ENCODE peak calls at places on chromosome 1, in four cellular contexts. A is cardiac muscle cell, O is B cell, R is tibial artery. M is an unnamed sample.

GRCh38 chr1:32769524-32770220 is 47.5 kb downstream of the YARS1 start:
- DNase-seq in A (no peak), O (no peak), R (no peak), M (no peak)

GRCh38 chr1:230568008-230568407 is 74.3 kb upstream of the COG2 start:
- DNase-seq in A (peak; percentile 14), O (no peak), R (no peak), M (peak; percentile 11)

GRCh38 chr1:21672478-21673276 is 3.5 kb upstream of the RAP1GAP start:
- DNase-seq in A (no peak), O (no peak), R (no peak), M (no peak)

GRCh38 chr1:44158871-44159270 is 17.4 kb upstream of the KLF18 start:
- DNase-seq in A (no peak), O (no peak), R (no peak), M (no peak)

GRCh38 chr1:6099787-6100765 is 54.4 kb downstream of the KCNAB2 start:
- DNase-seq in A (no peak), O (no peak), R (no peak), M (no peak)

GRCh38 chr1:201505505-201505893 is 1.4 kb downstream of the CSRP1 start:
- DNase-seq in A (no peak), O (no peak), R (no peak), M (no peak)

GRCh38 chr1:112522621-112523020 is 13.9 kb downstream of the WNT2B start:
- DNase-seq in A (no peak), O (no peak), R (no peak), M (no peak)

GRCh38 chr1:200890818-200891773 is 3.6 kb upstream of the INAVA start:
- DNase-seq in A (peak; percentile 78), O (no peak), R (no peak), M (no peak)

GRCh38 chr1:153680120-153680403 is 1.6 kb downstream of the NPR1 start:
- DNase-seq in A (no peak), O (no peak), R (no peak), M (no peak)

GRCh38 chr1:236127045-236127444 is 15.3 kb upstream of the GPR137B start:
- DNase-seq in A (no peak), O (no peak), R (no peak), M (no peak)
- TF ChIP-seq CTCF in A (no peak), O (no peak), R (no peak), M (no peak)

DNA sequence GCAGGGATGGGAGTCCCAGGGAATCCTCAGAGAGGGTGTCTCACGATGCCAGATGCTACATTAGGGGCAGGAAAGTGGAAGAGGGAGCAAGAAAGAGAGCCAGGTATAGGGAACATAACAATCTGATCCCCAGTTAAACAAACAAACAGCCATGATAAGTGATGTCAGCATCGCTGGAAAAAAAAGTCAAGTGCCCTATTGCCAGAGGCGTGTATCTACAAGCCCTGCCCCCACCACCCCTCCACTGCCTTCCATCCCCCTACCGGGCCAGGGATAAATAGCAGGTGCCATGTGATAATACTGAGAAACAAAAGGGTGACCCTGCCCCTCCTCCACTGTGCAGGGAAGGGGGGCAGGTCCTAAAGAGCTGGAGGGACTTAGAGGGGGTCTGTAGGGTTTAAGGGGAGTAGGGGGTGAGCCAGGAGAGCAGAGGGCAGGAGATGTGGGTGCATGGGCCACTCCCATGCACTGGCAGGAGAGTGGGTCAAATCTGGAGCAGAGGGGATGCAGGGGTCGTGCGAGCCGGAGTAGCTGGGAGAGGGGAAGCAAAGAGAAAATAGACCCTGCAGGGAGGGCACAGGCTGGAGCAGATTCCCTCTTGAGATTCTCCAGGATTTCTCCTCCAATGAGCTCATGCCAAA is 3.4 kb downstream of the SLC26A9 start:
- DNase-seq in A (peak; percentile 63), O (no peak), R (no peak), M (no peak)
- TF ChIP-seq CTCF in A (peak; percentile 9), O (peak; percentile 12), R (no peak), M (no peak)

DNA sequence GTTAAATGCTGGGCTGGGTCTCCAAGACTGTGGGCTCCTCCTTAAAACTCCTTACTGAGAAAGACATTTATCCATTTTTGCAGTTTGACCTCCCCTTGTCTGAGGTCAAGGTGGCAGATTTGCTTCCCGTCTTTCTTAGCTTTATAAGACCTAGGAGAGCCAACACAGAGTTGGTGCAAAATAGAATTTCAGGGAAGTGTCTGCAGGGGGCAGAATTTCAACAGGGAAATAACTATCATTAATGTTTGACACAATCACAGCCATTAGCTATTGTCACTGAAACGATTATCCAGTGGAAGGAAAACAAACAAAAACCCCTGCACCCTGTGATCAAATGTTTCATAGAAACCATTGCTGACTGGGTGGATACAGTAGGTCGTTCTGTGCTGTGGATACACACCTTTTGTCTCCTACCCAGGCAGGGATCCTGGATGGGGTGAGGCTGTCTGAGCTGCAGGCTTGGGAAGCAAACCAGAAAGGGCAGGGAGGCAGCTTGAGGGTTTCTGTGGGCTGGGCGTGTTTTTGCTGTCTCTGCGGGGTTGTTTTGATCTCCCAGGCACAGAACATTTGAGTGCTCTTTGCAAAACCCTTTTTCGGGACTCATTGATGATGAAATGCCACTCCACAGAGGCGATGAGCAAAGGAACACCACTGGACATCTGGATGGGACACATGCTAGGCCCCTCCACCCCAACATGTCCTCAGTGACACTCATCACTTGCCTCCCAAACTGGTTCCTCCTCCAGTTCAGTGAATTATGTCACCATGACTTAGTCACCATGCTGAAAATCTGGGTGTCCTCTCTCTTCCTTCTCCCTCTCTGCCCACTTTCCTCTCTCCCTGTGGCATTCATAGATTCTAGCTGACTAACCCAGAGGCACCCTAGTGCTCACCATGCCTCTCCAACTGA is 94.2 kb upstream of the SERBP1 start:
- DNase-seq in A (no peak), O (no peak), R (no peak), M (no peak)
- TF ChIP-seq CTCF in A (peak; percentile 25), O (no peak), R (no peak), M (no peak)

GRCh38 chr1:2831596-2832212 is 30.2 kb upstream of the TTC34 start:
- DNase-seq in A (no peak), O (no peak), R (no peak), M (no peak)

GRCh38 chr1:2830761-2831425 is 29.4 kb upstream of the TTC34 start:
- DNase-seq in A (no peak), O (no peak), R (no peak), M (no peak)

GRCh38 chr1:2833454-2834145 is 32.1 kb upstream of the TTC34 start:
- DNase-seq in A (no peak), O (no peak), R (no peak), M (no peak)

GRCh38 chr1:2834146-2834475 is 32.6 kb upstream of the TTC34 start:
- DNase-seq in A (no peak), O (no peak), R (no peak), M (no peak)

DNA sequence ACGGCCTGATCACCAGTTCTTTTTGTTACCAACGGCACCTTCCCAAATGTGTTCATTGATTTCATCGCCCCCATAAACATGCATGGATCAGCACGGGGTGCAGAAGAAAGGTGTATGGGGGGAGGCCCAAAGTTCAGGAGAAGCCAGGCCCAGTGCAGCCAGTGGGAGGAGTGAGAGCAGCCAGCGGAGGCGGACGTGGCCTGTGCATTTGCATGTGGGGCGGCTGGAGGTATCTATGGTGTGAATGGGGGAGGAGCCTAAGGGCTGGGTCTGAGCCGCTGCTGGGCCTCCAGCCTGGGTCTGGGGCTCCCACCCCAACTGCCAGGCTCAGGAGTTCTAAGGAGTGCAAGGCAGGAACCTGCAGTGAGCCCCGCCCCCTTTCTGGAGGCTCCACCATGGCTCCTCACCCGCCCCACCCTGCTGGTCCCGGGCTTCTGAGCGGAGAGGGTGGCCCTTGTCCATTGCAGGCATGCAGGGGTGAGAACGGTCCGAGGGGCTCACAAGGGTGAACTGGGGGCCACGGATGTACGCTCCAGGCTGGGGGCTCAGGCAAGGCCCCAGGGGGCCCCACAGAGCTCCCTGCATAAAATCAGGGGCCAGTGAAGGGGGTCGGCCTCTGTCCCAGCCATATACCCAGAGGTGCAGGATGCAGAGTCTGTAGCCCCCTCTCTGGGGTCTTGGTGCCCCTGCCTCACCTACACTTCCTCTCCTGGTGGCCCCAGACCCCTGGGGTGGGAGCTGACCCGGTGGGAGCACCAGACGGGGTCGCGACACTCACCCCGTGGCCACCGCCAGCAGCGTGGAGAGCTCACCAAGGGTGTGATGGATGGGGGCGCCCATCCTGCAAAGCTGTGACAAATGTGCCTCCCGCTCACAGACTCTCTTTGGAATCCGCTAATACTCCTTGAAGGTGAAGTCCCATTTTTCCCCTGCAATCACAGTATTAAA is 31.3 kb upstream of the TTC34 start:
- DNase-seq in A (no peak), O (no peak), R (no peak), M (no peak)
- TF ChIP-seq CTCF in A (no peak), O (no peak), R (no peak), M (no peak)

DNA sequence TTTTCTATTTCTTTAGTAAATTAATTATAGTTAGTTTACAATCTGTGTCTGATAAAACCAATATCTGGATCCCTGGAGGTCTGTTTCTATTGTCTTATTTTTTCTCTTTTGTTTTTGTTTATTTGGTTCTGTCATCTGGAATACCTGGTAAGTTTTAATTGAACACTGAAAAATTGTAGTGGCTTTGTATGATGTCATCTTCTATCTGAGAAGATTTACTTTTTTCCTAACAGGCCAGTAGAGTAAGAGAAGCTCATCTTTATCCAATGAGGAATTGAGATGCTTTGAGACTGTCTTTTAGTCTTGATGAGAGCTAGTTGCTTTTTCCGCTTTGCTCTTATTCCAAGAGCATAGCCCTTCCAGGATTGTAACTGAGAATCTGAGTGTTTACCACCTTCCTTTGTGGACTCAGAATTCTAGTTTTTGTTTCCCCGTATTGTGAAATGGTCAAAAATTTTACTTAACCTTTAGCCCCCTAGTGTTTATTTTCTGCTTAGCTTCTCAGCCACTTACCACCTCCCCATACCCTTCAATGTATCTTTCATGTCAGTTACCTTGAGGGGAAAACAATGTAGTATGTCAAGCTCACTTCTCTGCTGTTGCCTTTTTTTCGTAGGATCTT is 25.0 kb downstream of the PTGFRN start:
- DNase-seq in A (no peak), O (no peak), R (no peak), M (peak; percentile 26)
- TF ChIP-seq CTCF in A (peak; percentile 47), O (no peak), R (no peak), M (peak; percentile 27)

GRCh38 chr1:86375688-86376087 is 20.4 kb downstream of the ODF2L start:
- DNase-seq in A (no peak), O (no peak), R (no peak), M (no peak)
- TF ChIP-seq CTCF in A (no peak), O (no peak), R (no peak), M (no peak)

GRCh38 chr1:214602764-214603657 is at the start of gene CENPF:
- DNase-seq in A (peak; percentile 98), O (peak; percentile 96), R (peak; percentile 96), M (peak; percentile 97)
- TF ChIP-seq CTCF in A (peak; percentile 28), O (peak; percentile 26), R (peak; percentile 4), M (no peak)

DNA sequence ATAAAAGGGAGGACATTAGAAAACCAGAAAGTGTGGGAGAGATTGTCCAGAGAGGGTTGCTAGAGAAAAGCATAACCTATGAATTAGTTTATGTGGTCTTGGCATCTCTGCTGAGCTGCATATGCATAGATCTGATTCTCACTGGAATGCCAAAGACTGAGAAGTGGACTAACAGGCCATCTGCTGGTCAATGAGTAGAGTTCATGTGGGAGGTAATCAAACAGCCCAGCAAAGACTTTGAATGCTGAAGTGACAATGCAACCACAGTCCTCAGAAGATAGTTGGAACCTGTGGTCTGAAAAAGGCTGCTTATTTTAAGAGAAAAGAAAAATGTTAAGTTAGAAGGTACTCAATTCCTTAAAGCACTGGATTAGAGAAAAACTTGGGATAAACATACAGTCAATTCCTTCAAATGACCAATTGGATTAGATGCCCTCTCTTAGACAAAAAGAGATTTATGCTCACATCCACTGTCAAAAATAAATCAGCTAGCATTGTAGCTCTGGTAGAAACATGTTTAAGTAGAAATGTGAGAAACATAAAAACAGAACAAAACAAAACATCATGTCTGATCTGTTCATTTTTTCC is 382.8 kb downstream of the AMY1C start:
- DNase-seq in A (peak; percentile 77), O (no peak), R (no peak), M (no peak)
- TF ChIP-seq CTCF in A (no peak), O (no peak), R (no peak), M (peak; percentile 34)

M was measured in GM10248.